ENCODE peak calls at places on chromosome 12, in nine cellular contexts. K is mesendoderm; P is HCT116; R is tibial artery; M is tibial nerve; X is naive thymus-derived CD4-positive, alpha-beta T cell; S is CD8-positive, alpha-beta memory T cell; W is A549; Q is stomach. L is an unnamed sample. For H3K4me1, the result is how much of the 10 kb centered on the place peaks cover.

GRCh38 chr12:39958377-39958776 is 147.5 kb downstream of the SLC2A13 start:
- DNase-seq in S (no peak), R (no peak), K (peak), X (no peak), Q (no peak), M (no peak), W (no peak), P (no peak), L (no peak)

GRCh38 chr12:79557690-79558315 is 133.0 kb downstream of the PAWR start:
- DNase-seq in Q (no peak), P (no peak), W (no peak), M (no peak), X (no peak), R (no peak), K (no peak), S (no peak), L (no peak)

GRCh38 chr12:27525373-27525772 is 1.4 kb downstream of the PPFIBP1 start:
- DNase-seq in M (peak), S (no peak), X (no peak), K (peak), Q (no peak), P (no peak), W (peak), R (peak), L (no peak)

GRCh38 chr12:96386794-96387193 is 13.4 kb downstream of the CDK17 start:
- DNase-seq in X (no peak), M (no peak), R (no peak), S (no peak), W (no peak), P (no peak), Q (no peak), K (no peak), L (no peak)

GRCh38 chr12:49345048-49345839 is 1.4 kb upstream of the DNAJC22 start:
- DNase-seq in X (no peak), M (no peak), K (peak), R (no peak), S (no peak), W (no peak), Q (peak), P (no peak), L (no peak)

GRCh38 chr12:47377414-47378221 is 297.9 kb upstream of the AMIGO2 start:
- DNase-seq in P (no peak), X (no peak), M (peak), S (no peak), R (peak), Q (peak), K (no peak), W (peak), L (peak)

GRCh38 chr12:117875652-117876491 is 92.9 kb downstream of the KSR2 start:
- DNase-seq in S (peak), R (no peak), W (no peak), P (no peak), Q (no peak), K (peak), X (peak), M (no peak), L (no peak)

GRCh38 chr12:43109626-43110345 is 442.2 kb downstream of the ADAMTS20 start:
- DNase-seq in R (no peak), P (no peak), K (no peak), Q (no peak), M (no peak), W (no peak), X (no peak), S (no peak), L (no peak)

GRCh38 chr12:31732926-31733548 is 4.2 kb upstream of the AMN1 start:
- DNase-seq in S (no peak), W (peak), X (no peak), M (no peak), K (peak), Q (no peak), R (no peak), P (peak), L (no peak)

GRCh38 chr12:121145221-121145620 is 12.5 kb downstream of the P2RX7 start:
- DNase-seq in K (no peak), R (no peak), P (no peak), Q (no peak), S (no peak), X (no peak), M (no peak), W (no peak), L (no peak)

GRCh38 chr12:108568653-108569154 is 6.3 kb downstream of the ISCU start:
- DNase-seq in R (no peak), P (no peak), K (no peak), S (peak), W (no peak), X (peak), Q (no peak), M (no peak), L (no peak)

GRCh38 chr12:117499759-117500485 is 138.5 kb upstream of the NOS1 start:
- DNase-seq in W (peak), S (no peak), X (no peak), K (peak), Q (no peak), M (no peak), P (no peak), R (no peak), L (no peak)

GRCh38 chr12:92933606-92934005 is 4.5 kb upstream of the EEA1 start:
- DNase-seq in X (no peak), Q (no peak), R (no peak), W (no peak), P (no peak), M (no peak), K (no peak), S (no peak), L (no peak)

GRCh38 chr12:53623986-53624385 is 2.2 kb downstream of the ATF7 start:
- DNase-seq in X (no peak), K (no peak), R (peak), W (no peak), M (peak), Q (no peak), P (no peak), S (no peak), L (no peak)

GRCh38 chr12:41795910-41796309 is 348.8 kb downstream of the GXYLT1 start:
- DNase-seq in M (no peak), R (no peak), W (no peak), Q (no peak), S (no peak), K (peak), X (no peak), P (peak), L (no peak)

GRCh38 chr12:123164222-123164621 is 13.3 kb upstream of the PITPNM2 start:
- DNase-seq in R (no peak), Q (no peak), X (no peak), S (no peak), P (no peak), M (no peak), K (no peak), W (no peak), L (no peak)

GRCh38 chr12:81627336-81628189 is 131.6 kb downstream of the PPFIA2 start:
- DNase-seq in M (peak), X (no peak), K (peak), W (peak), Q (no peak), P (peak), R (no peak), S (no peak), L (no peak)

GRCh38 chr12:1351926-1352325 is 242.5 kb downstream of the FBXL14 start:
- DNase-seq in R (no peak), X (no peak), K (no peak), M (no peak), P (no peak), Q (no peak), S (no peak), W (no peak), L (no peak)

GRCh38 chr12:45886685-45887084 is 103.7 kb downstream of the SCAF11 start:
- DNase-seq in R (no peak), M (no peak), W (no peak), K (peak), Q (no peak), S (no peak), P (no peak), X (no peak), L (no peak)

GRCh38 chr12:24711609-24712008 is 237.3 kb downstream of the BCAT1 start:
- DNase-seq in P (no peak), X (no peak), W (no peak), M (no peak), Q (no peak), S (no peak), K (no peak), R (no peak), L (no peak)

GRCh38 chr12:52178443-52178842 is 13.4 kb downstream of the KRT80 start:
- DNase-seq in X (no peak), K (no peak), W (no peak), R (no peak), P (no peak), S (no peak), M (no peak), Q (no peak), L (no peak)

GRCh38 chr12:6181166-6181565 is 19.0 kb upstream of the CD9 start:
- DNase-seq in W (no peak), M (no peak), X (no peak), K (no peak), R (no peak), P (no peak), Q (no peak), S (no peak), L (no peak)

GRCh38 chr12:50934981-50935807 is 17.1 kb upstream of the HIGD1C start:
- DNase-seq in P (no peak), M (no peak), S (no peak), Q (no peak), R (no peak), K (no peak), W (no peak), X (no peak), L (no peak)

GRCh38 chr12:12541782-12542181 is 20.9 kb downstream of the DUSP16 start:
- DNase-seq in P (no peak), Q (no peak), W (no peak), K (no peak), X (no peak), S (no peak), M (no peak), R (no peak), L (no peak)

GRCh38 chr12:12542286-12542685 is 20.4 kb downstream of the DUSP16 start:
- DNase-seq in Q (no peak), S (no peak), K (no peak), M (no peak), W (no peak), P (no peak), X (no peak), R (no peak), L (no peak)

GRCh38 chr12:12543959-12544358 is 18.7 kb downstream of the DUSP16 start:
- DNase-seq in W (no peak), X (no peak), M (no peak), P (no peak), Q (no peak), S (no peak), R (no peak), K (no peak), L (no peak)

GRCh38 chr12:12540261-12541013 is 22.2 kb downstream of the DUSP16 start:
- DNase-seq in K (no peak), P (no peak), W (no peak), S (no peak), X (no peak), R (no peak), Q (no peak), M (no peak), L (no peak)

DNA sequence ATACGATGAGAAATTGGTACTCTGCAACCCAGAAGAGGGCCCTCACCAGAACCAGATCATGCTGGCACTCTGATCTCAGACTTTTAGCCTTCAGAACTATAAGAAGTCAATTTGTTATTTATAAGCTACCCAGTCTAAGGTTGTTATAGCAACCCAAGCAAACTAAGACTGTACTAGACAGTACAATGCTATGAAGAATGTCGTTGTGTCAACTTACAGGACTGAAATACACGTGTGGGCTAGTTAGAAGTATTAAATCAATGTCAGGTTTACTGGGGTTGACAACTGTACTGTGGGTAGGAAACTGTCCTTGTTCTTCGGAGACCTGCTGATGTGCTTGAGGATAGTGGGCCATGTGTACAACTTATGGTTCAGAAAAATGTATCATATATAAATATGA is 19.7 kb downstream of the DUSP16 start:
- DNase-seq in Q (no peak), K (no peak), M (no peak), R (no peak), P (no peak), S (no peak), X (no peak), W (no peak), L (no peak)
- H3K4me1 ChIP-seq in Q (under half), K (under half), M (under half), R (under half), P (under half), S (under half), X (under half), W (half or more), L (under half)

GRCh38 chr12:23352670-23353069 is 596.8 kb downstream of the SOX5 start:
- DNase-seq in X (no peak), W (no peak), Q (no peak), R (no peak), M (no peak), P (no peak), S (no peak), K (no peak), L (no peak)

GRCh38 chr12:23354800-23355199 is 594.7 kb downstream of the SOX5 start:
- DNase-seq in S (no peak), Q (no peak), K (no peak), R (no peak), W (no peak), P (no peak), X (no peak), M (no peak), L (no peak)

GRCh38 chr12:23356927-23357708 is 592.4 kb downstream of the SOX5 start:
- DNase-seq in R (no peak), P (no peak), S (no peak), X (no peak), M (no peak), Q (no peak), W (no peak), K (no peak), L (no peak)

GRCh38 chr12:23359975-23360638 is 589.4 kb downstream of the SOX5 start:
- DNase-seq in X (no peak), Q (no peak), S (no peak), W (no peak), P (no peak), R (no peak), K (no peak), M (no peak), L (no peak)

DNA sequence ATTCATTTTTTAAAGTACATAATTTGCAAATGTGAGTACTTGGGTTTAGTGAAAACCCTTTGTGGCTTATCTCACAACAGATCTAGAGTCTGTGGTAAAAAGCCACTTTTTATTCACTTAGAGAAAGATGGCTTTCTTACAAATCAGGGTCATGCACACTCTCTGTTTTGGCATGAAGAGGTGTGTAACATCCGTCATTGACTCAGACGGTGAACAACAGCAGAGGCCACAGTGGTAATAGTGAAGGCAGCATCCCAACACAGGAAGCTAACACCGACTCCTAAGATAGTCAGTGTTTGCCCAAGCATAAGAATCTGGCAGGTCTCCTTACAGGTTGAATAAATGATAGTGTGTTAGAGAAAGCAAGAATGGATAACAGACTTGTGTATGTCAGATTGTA is 593.0 kb downstream of the SOX5 start:
- DNase-seq in P (no peak), S (no peak), M (no peak), Q (no peak), R (no peak), W (no peak), K (no peak), X (no peak), L (no peak)
- H3K4me3 ChIP-seq in P (no peak), S (no peak), M (no peak), Q (no peak), R (no peak), W (no peak), K (no peak), X (no peak), L (no peak)

GRCh38 chr12:62543741-62544140 is 77.1 kb downstream of the MON2 start:
- DNase-seq in Q (no peak), M (no peak), W (no peak), K (no peak), X (no peak), R (no peak), P (no peak), S (no peak), L (no peak)
- H3K4me1 ChIP-seq in Q (under half), M (under half), W (under half), K (under half), X (under half), R (under half), P (under half), S (under half), L (under half)

DNA sequence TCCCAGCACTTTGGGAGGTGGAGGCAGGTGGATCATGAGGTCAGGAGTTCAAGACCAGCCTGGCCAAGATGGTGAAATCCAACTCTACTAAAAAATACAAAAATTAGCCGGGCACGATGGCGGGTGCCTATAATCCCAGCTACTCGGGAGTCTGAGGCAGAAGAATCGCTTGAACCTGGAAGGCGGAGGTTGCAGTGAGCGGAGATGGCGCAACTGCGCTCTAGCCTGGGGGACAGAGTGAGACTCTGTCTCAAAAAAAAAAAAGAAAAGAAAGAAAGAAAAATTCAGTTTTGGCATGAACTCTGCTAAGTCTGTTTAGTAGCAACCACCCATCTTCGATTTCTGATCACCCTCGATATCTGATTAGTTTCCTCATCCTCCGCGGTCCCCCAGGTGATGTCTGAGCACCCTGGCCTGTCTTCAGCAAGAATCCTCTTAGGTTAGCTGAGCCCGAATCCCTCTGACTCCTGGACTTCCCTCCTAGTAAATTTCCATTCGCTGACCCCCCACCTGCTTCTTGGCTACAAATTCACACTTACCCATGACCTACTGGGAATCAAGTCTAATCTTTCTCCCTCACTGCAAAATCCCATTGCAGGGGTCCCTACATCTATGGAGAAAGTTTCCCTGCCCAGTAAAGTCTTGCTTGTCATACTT is 879 bp upstream of the HSPB8 start:
- DNase-seq in R (no peak), Q (no peak), W (no peak), S (no peak), K (peak), P (no peak), X (no peak), M (no peak), L (no peak)
- H3K4me3 ChIP-seq in R (peak), Q (no peak), W (peak), S (no peak), K (no peak), P (no peak), X (no peak), M (no peak), L (no peak)

L was measured in lung.